ENCODE peak calls at places on chromosomes 6 and 20, in six cellular contexts. One of them, this sample, is unnamed. For H3K4me1, the result is how much of the 10 kb centered on the place peaks cover.

GRCh38 chr20:50788045-50788867 is 6.6 kb upstream of the BCAS4 start:
- DNase-seq in cardiac muscle cell: no peak
- DNase-seq in CD8-positive, alpha-beta T cell: no peak
- DNase-seq in heart left ventricle: peak
- DNase-seq in CD4-positive, CD25-positive, alpha-beta regulatory T cell: no peak
- DNase-seq in body of pancreas: peak
- DNase-seq in this sample: no peak

GRCh38 chr20:48169650-48170049 is 384.4 kb upstream of the SULF2 start:
- DNase-seq in heart left ventricle: no peak
- DNase-seq in cardiac muscle cell: no peak
- DNase-seq in CD4-positive, CD25-positive, alpha-beta regulatory T cell: no peak
- DNase-seq in CD8-positive, alpha-beta T cell: no peak
- DNase-seq in body of pancreas: no peak
- DNase-seq in this sample: no peak

GRCh38 chr20:40714916-40715315 is 25.9 kb upstream of the MAFB start:
- DNase-seq in body of pancreas: no peak
- DNase-seq in CD4-positive, CD25-positive, alpha-beta regulatory T cell: no peak
- DNase-seq in CD8-positive, alpha-beta T cell: no peak
- DNase-seq in heart left ventricle: no peak
- DNase-seq in cardiac muscle cell: no peak
- DNase-seq in this sample: no peak

GRCh38 chr6:21348462-21349195 is 244.9 kb upstream of the SOX4 start:
- DNase-seq in CD8-positive, alpha-beta T cell: no peak
- DNase-seq in heart left ventricle: no peak
- DNase-seq in cardiac muscle cell: peak
- DNase-seq in body of pancreas: no peak
- DNase-seq in CD4-positive, CD25-positive, alpha-beta regulatory T cell: no peak
- DNase-seq in this sample: no peak

GRCh38 chr6:162605881-162606280 is 121.7 kb downstream of the PRKN start:
- DNase-seq in heart left ventricle: no peak
- DNase-seq in CD8-positive, alpha-beta T cell: no peak
- DNase-seq in body of pancreas: no peak
- DNase-seq in cardiac muscle cell: no peak
- DNase-seq in CD4-positive, CD25-positive, alpha-beta regulatory T cell: no peak
- DNase-seq in this sample: no peak

GRCh38 chr20:62769346-62770071 is 26.8 kb upstream of the MRGBP start:
- DNase-seq in heart left ventricle: peak
- DNase-seq in CD4-positive, CD25-positive, alpha-beta regulatory T cell: no peak
- DNase-seq in cardiac muscle cell: no peak
- DNase-seq in CD8-positive, alpha-beta T cell: peak
- DNase-seq in body of pancreas: no peak
- DNase-seq in this sample: no peak

GRCh38 chr20:38170914-38171300 is 5.8 kb upstream of the TGM2 start:
- DNase-seq in CD4-positive, CD25-positive, alpha-beta regulatory T cell: no peak
- DNase-seq in CD8-positive, alpha-beta T cell: no peak
- DNase-seq in body of pancreas: no peak
- DNase-seq in cardiac muscle cell: no peak
- DNase-seq in heart left ventricle: peak
- DNase-seq in this sample: no peak

GRCh38 chr20:51461306-51461705 is 81.2 kb downstream of the NFATC2 start:
- DNase-seq in CD4-positive, CD25-positive, alpha-beta regulatory T cell: no peak
- DNase-seq in body of pancreas: no peak
- DNase-seq in heart left ventricle: no peak
- DNase-seq in CD8-positive, alpha-beta T cell: no peak
- DNase-seq in cardiac muscle cell: no peak
- DNase-seq in this sample: no peak

GRCh38 chr6:32460528-32460927 is 20.8 kb downstream of the HLA-DRA start:
- DNase-seq in CD4-positive, CD25-positive, alpha-beta regulatory T cell: no peak
- DNase-seq in CD8-positive, alpha-beta T cell: no peak
- DNase-seq in heart left ventricle: no peak
- DNase-seq in cardiac muscle cell: no peak
- DNase-seq in body of pancreas: no peak
- DNase-seq in this sample: no peak

GRCh38 chr6:20415304-20416062 is 13.8 kb downstream of the E2F3 start:
- DNase-seq in cardiac muscle cell: no peak
- DNase-seq in CD8-positive, alpha-beta T cell: no peak
- DNase-seq in body of pancreas: no peak
- DNase-seq in CD4-positive, CD25-positive, alpha-beta regulatory T cell: no peak
- DNase-seq in heart left ventricle: no peak
- DNase-seq in this sample: no peak

GRCh38 chr6:168217880-168218537 is 101.6 kb downstream of the DACT2 start:
- DNase-seq in CD8-positive, alpha-beta T cell: no peak
- DNase-seq in CD4-positive, CD25-positive, alpha-beta regulatory T cell: no peak
- DNase-seq in body of pancreas: no peak
- DNase-seq in cardiac muscle cell: no peak
- DNase-seq in heart left ventricle: no peak
- DNase-seq in this sample: no peak
- H3K27ac ChIP-seq in CD8-positive, alpha-beta T cell: no peak
- H3K27ac ChIP-seq in CD4-positive, CD25-positive, alpha-beta regulatory T cell: no peak
- H3K27ac ChIP-seq in body of pancreas: no peak
- H3K27ac ChIP-seq in cardiac muscle cell: no peak
- H3K27ac ChIP-seq in heart left ventricle: no peak
- H3K27ac ChIP-seq in this sample: no peak

GRCh38 chr6:115887887-115888286 is 172.8 kb downstream of the FRK start:
- DNase-seq in CD4-positive, CD25-positive, alpha-beta regulatory T cell: no peak
- DNase-seq in cardiac muscle cell: no peak
- DNase-seq in heart left ventricle: no peak
- DNase-seq in body of pancreas: no peak
- DNase-seq in CD8-positive, alpha-beta T cell: no peak
- DNase-seq in this sample: no peak
- H3K4me3 ChIP-seq in CD4-positive, CD25-positive, alpha-beta regulatory T cell: no peak
- H3K4me3 ChIP-seq in cardiac muscle cell: no peak
- H3K4me3 ChIP-seq in heart left ventricle: no peak
- H3K4me3 ChIP-seq in body of pancreas: no peak
- H3K4me3 ChIP-seq in CD8-positive, alpha-beta T cell: no peak
- H3K4me3 ChIP-seq in this sample: no peak

GRCh38 chr6:30690403-30691207 is at the start of gene NRM:
- DNase-seq in CD4-positive, CD25-positive, alpha-beta regulatory T cell: peak
- DNase-seq in heart left ventricle: peak
- DNase-seq in cardiac muscle cell: peak
- DNase-seq in body of pancreas: peak
- DNase-seq in CD8-positive, alpha-beta T cell: peak
- DNase-seq in this sample: peak
- H3K4me1 ChIP-seq in CD4-positive, CD25-positive, alpha-beta regulatory T cell: under half
- H3K4me1 ChIP-seq in heart left ventricle: under half
- H3K4me1 ChIP-seq in cardiac muscle cell: under half
- H3K4me1 ChIP-seq in body of pancreas: half or more
- H3K4me1 ChIP-seq in CD8-positive, alpha-beta T cell: under half
- H3K4me1 ChIP-seq in this sample: under half

GRCh38 chr20:32539063-32539816 is 45.9 kb downstream of the NOL4L start:
- DNase-seq in body of pancreas: no peak
- DNase-seq in cardiac muscle cell: no peak
- DNase-seq in CD8-positive, alpha-beta T cell: no peak
- DNase-seq in CD4-positive, CD25-positive, alpha-beta regulatory T cell: no peak
- DNase-seq in heart left ventricle: no peak
- DNase-seq in this sample: no peak

GRCh38 chr20:32537657-32538525 is 47.2 kb downstream of the NOL4L start:
- DNase-seq in CD4-positive, CD25-positive, alpha-beta regulatory T cell: no peak
- DNase-seq in body of pancreas: no peak
- DNase-seq in CD8-positive, alpha-beta T cell: peak
- DNase-seq in heart left ventricle: no peak
- DNase-seq in cardiac muscle cell: peak
- DNase-seq in this sample: no peak

GRCh38 chr20:32536861-32537656 is 48.1 kb downstream of the NOL4L start:
- DNase-seq in body of pancreas: peak
- DNase-seq in cardiac muscle cell: no peak
- DNase-seq in CD8-positive, alpha-beta T cell: peak
- DNase-seq in CD4-positive, CD25-positive, alpha-beta regulatory T cell: peak
- DNase-seq in heart left ventricle: no peak
- DNase-seq in this sample: peak

GRCh38 chr20:32539817-32540675 is 45.1 kb downstream of the NOL4L start:
- DNase-seq in cardiac muscle cell: no peak
- DNase-seq in CD4-positive, CD25-positive, alpha-beta regulatory T cell: peak
- DNase-seq in body of pancreas: no peak
- DNase-seq in heart left ventricle: no peak
- DNase-seq in CD8-positive, alpha-beta T cell: peak
- DNase-seq in this sample: peak

DNA sequence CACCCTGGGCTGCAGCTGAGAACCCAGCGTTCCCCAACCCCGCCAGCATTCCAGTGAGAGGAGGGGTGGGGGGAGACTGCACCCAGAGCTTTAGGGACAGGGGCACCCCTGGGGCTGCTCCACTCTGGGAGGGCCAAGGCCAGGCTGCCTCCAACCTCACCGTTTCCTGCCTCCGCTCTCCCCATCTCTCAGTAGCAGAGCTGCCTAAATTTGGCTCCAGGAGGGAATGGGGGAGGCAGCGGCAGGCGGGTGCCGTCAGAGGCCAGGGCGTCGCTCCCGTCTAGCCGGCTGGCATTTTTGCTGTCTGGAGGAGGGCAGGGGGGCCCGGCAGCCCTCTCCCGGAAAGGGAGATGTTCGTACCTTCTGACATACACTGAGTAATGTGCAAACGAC is 46.6 kb downstream of the NOL4L start:
- DNase-seq in CD4-positive, CD25-positive, alpha-beta regulatory T cell: peak
- DNase-seq in CD8-positive, alpha-beta T cell: peak
- DNase-seq in body of pancreas: no peak
- DNase-seq in cardiac muscle cell: peak
- DNase-seq in heart left ventricle: no peak
- DNase-seq in this sample: peak
- H3K27ac ChIP-seq in CD4-positive, CD25-positive, alpha-beta regulatory T cell: peak
- H3K27ac ChIP-seq in CD8-positive, alpha-beta T cell: peak
- H3K27ac ChIP-seq in body of pancreas: no peak
- H3K27ac ChIP-seq in cardiac muscle cell: peak
- H3K27ac ChIP-seq in heart left ventricle: peak
- H3K27ac ChIP-seq in this sample: peak

This sample was measured in CD4-positive, alpha-beta memory T cell.